ENCODE peak calls at places on chromosomes 7 and 10, in five cellular contexts. W is endothelial cell of umbilical vein, A is IMR-90, E is heart left ventricle, J is H54. T is an unnamed sample.

GRCh38 chr10:103695584-103696005 is 159.8 kb downstream of the SH3PXD2A start:
- DNase-seq in W (no peak), A (no peak), E (no peak), J (no peak), T (no peak)

GRCh38 chr7:46515844-46516590 is 594.9 kb upstream of the IGFBP3 start:
- DNase-seq in W (no peak), A (no peak), E (no peak), J (no peak), T (no peak)

GRCh38 chr7:52463341-52463740 is 572.1 kb upstream of the POM121L12 start:
- DNase-seq in W (peak), A (no peak), E (no peak), J (no peak), T (no peak)

GRCh38 chr10:48685731-48686130 is 1.1 kb downstream of the WDFY4 start:
- DNase-seq in W (no peak), A (no peak), E (no peak), J (no peak), T (no peak)

GRCh38 chr10:47449102-47449978 is 34.6 kb downstream of the ANXA8 start:
- DNase-seq in W (no peak), A (no peak), E (peak), J (no peak), T (no peak)

GRCh38 chr10:79019441-79019840 is 49.3 kb upstream of the ZMIZ1 start:
- DNase-seq in W (no peak), A (no peak), E (peak), J (no peak), T (no peak)

GRCh38 chr10:100562806-100563293 is 27.1 kb downstream of the HIF1AN start:
- DNase-seq in W (no peak), A (peak), E (no peak), J (peak), T (peak)

GRCh38 chr7:158031820-158032424 is 555.7 kb downstream of the PTPRN2 start:
- DNase-seq in W (no peak), A (no peak), E (no peak), J (no peak), T (no peak)

GRCh38 chr7:151520419-151521229 is 929 bp upstream of the RHEB start:
- DNase-seq in W (no peak), A (no peak), E (peak), J (peak), T (peak)

GRCh38 chr10:70835895-70836294 is 20.1 kb downstream of the SGPL1 start:
- DNase-seq in W (no peak), A (peak), E (no peak), J (no peak), T (no peak)

GRCh38 chr10:70664702-70665195 is 7.6 kb upstream of the ADAMTS14 start:
- DNase-seq in W (no peak), A (peak), E (no peak), J (peak), T (no peak)

GRCh38 chr10:110382695-110383094 is 78.0 kb upstream of the SMNDC1 start:
- DNase-seq in W (no peak), A (no peak), E (no peak), J (no peak), T (no peak)

GRCh38 chr10:53102424-53102823 is 329.8 kb upstream of the MBL2 start:
- DNase-seq in W (no peak), A (no peak), E (no peak), J (no peak), T (no peak)

GRCh38 chr10:103759100-103759781 is 96.1 kb downstream of the SH3PXD2A start:
- DNase-seq in W (peak), A (peak), E (no peak), J (no peak), T (no peak)

GRCh38 chr10:12502526-12503274 is 153.4 kb downstream of the CAMK1D start:
- DNase-seq in W (no peak), A (no peak), E (no peak), J (no peak), T (no peak)

GRCh38 chr10:63273575-63273974 is 140.4 kb downstream of the NRBF2 start:
- DNase-seq in W (peak), A (peak), E (no peak), J (no peak), T (no peak)

GRCh38 chr7:152126741-152127140 is 101.3 kb downstream of the GALNT11 start:
- DNase-seq in W (no peak), A (no peak), E (no peak), J (no peak), T (no peak)

GRCh38 chr10:75703191-75703861 is 271.9 kb downstream of the LRMDA start:
- DNase-seq in W (no peak), A (no peak), E (no peak), J (no peak), T (no peak)

GRCh38 chr7:73983437-73984164 is 44.4 kb upstream of the ELN start:
- DNase-seq in W (no peak), A (no peak), E (no peak), J (no peak), T (no peak)

GRCh38 chr7:148882668-148883232 is 1.3 kb downstream of the EZH2 start:
- DNase-seq in W (peak), A (no peak), E (no peak), J (no peak), T (no peak)

GRCh38 chr7:116577320-116577871 is 52.6 kb downstream of the CAV1 start:
- DNase-seq in W (peak), A (peak), E (no peak), J (no peak), T (no peak)

GRCh38 chr7:101995121-101995520 is 177.7 kb downstream of the CUX1 start:
- DNase-seq in W (peak), A (no peak), E (no peak), J (no peak), T (no peak)

GRCh38 chr10:78960316-78960800 is 108.4 kb upstream of the ZMIZ1 start:
- DNase-seq in W (peak), A (peak), E (peak), J (peak), T (no peak)

GRCh38 chr7:98483276-98483963 is 82.5 kb upstream of the BAIAP2L1 start:
- DNase-seq in W (no peak), A (no peak), E (no peak), J (no peak), T (no peak)

GRCh38 chr7:39749717-39750116 is 126.3 kb downstream of the RALA start:
- DNase-seq in W (no peak), A (no peak), E (no peak), J (no peak), T (no peak)

GRCh38 chr7:119514326-119514725 is 758.6 kb upstream of the KCND2 start:
- DNase-seq in W (no peak), A (no peak), E (no peak), J (no peak), T (no peak)

GRCh38 chr7:108094933-108095710 is 35.0 kb downstream of the LAMB4 start:
- DNase-seq in W (peak), A (peak), E (no peak), J (peak), T (no peak)

GRCh38 chr7:78326870-78327269 is 528.3 kb downstream of the PHTF2 start:
- DNase-seq in W (no peak), A (peak), E (peak), J (no peak), T (no peak)

GRCh38 chr10:79399242-79399831 is 46.1 kb downstream of the ZCCHC24 start:
- DNase-seq in W (peak), A (peak), E (peak), J (peak), T (peak)

GRCh38 chr7:101832205-101832631 is 14.8 kb downstream of the CUX1 start:
- DNase-seq in W (no peak), A (no peak), E (no peak), J (no peak), T (no peak)

GRCh38 chr10:86371116-86371515 is 4.5 kb upstream of the GRID1 start:
- DNase-seq in W (no peak), A (no peak), E (peak), J (no peak), T (no peak)

GRCh38 chr10:71266147-71266917 is 52.7 kb upstream of the SLC29A3 start:
- DNase-seq in W (no peak), A (peak), E (peak), J (no peak), T (peak)

DNA sequence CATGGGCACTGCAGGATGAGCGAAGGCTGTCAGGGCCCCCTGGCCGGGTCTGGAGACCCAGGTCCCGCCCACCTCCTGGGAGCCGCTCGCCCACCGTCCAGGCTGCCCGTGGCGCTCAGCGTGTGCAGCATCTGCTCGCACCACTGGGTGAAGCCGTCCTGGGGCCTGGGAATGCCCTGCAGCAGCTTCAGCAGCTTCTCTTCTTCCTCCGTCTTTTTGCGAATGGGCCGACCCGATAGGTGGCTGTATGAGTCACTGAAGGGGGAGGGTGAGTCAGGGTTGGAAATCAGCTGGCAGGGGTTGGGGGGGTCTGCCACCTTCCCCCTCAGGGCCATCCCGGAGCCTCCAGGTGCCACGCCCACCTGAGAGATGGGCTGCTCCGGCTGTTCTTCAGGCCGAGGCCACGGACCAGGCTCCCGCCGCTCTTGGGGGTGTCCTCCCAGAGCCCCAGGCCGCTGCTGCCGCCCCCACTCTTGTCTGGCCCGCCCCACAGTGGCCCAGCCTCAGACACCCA is 8.7 kb downstream of the GNB2 start:
- DNase-seq in W (no peak), A (peak), E (peak), J (peak), T (no peak)
- TF ChIP-seq POLR2A in W (no peak), A (no peak), E (no peak), J (peak), T (no peak)

GRCh38 chr7:28815928-28816373 is 142.2 kb downstream of the TRIL start:
- DNase-seq in W (no peak), A (no peak), E (no peak), J (no peak), T (no peak)
- TF ChIP-seq POLR2A in W (no peak), A (no peak), E (no peak), J (no peak), T (no peak)

GRCh38 chr10:34905200-34905927 is 90.3 kb upstream of the PARD3 start:
- DNase-seq in W (no peak), A (no peak), E (no peak), J (no peak), T (no peak)

GRCh38 chr10:34904191-34904590 is 89.1 kb upstream of the PARD3 start:
- DNase-seq in W (no peak), A (no peak), E (no peak), J (no peak), T (no peak)

GRCh38 chr10:34907743-34908425 is 92.8 kb upstream of the PARD3 start:
- DNase-seq in W (no peak), A (no peak), E (no peak), J (no peak), T (no peak)

GRCh38 chr10:34908472-34908871 is 93.4 kb upstream of the PARD3 start:
- DNase-seq in W (no peak), A (peak), E (no peak), J (no peak), T (no peak)

DNA sequence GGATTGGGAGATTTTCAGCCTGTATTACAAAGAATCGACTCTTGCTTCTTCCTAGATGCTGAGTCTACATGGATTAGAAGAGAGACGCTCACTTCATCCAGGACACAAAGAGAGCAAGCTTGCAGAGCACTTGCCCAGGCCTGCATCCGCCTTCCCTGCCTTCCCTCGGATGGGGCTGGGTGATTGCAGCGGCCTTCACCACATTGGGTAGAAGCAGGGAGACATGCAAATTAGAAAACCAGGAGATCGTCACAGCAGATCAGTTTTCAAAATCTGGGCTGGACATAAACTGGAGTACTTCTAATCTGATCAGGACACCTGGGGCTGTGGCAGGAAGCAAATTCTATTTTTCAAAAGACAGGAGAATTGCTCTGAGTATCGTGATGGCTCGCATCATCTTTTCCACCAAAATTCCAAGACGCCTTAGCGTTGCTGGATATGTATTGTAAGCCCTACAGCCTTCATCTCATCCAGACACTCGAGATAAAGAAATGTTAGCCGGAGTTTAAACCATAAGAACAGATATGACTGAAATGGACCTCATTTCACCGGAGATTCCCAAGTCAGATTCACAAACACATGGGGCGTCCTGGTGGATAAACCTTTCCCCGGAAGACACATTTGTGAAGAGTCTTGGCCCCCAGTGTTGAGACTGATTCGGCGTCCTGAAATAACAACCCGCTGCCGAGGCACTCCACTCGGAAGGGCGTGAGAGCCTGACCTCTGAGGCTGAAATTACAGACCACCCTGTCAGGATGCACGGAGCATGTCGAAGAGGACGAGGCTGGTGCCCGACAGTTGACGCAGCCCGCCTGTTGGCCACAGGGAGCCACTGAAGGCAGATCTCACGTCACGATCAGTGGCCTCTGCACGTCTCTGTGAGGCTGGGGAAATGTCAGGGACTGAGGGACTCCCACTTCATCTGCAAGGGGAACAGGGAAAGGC is 91.2 kb upstream of the PARD3 start:
- DNase-seq in W (no peak), A (peak), E (no peak), J (no peak), T (no peak)
- TF ChIP-seq POLR2A in W (no peak), A (no peak), E (no peak), J (no peak), T (no peak)

DNA sequence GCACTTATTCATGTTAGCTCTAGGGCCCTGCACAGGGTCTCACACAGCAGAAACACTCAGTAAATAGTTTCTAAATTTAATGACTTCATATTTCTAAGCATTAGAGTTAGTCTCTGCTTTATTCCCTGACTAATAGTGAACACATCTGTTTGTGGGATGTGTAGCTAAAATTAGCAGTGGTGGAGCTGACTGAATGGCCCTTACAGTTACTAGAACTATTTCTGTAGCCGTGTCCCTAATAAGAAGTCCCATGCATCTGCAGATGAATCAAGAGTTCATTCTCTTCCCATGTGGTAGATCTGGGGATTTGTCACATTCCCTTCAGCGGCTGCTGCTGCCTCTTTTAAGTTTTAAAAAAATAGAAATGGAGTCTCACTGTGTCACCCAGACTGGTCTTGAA is 11.7 kb downstream of the MAP3K8 start:
- DNase-seq in W (no peak), A (peak), E (no peak), J (no peak), T (no peak)
- TF ChIP-seq POLR2A in W (no peak), A (no peak), E (no peak), J (no peak), T (no peak)

GRCh38 chr10:7788640-7789335 is 811 bp downstream of the ATP5F1C start:
- DNase-seq in W (peak), A (peak), E (no peak), J (no peak), T (peak)
- TF ChIP-seq POLR2A in W (no peak), A (no peak), E (no peak), J (no peak), T (no peak)